ENCODE peak calls at places on chromosomes 1 and 21, in five cellular contexts. A is endothelial cell of umbilical vein, R is esophagus squamous epithelium, P is ovary, I is breast epithelium. N is an unnamed sample.
A peak's percentile ranks its signal among the peaks of the same experiment; 100 is the strongest.

GRCh38 chr1:43978551-43979260 is at the start of gene B4GALT2:
- DNase-seq in A (peak; percentile 24), R (no peak), P (peak; percentile 76), I (no peak), N (peak; percentile 86)

GRCh38 chr1:22428672-22429071 is 23.0 kb upstream of the ZBTB40 start:
- DNase-seq in A (peak; percentile 84), R (no peak), P (no peak), I (no peak), N (no peak)

GRCh38 chr1:197976368-197976767 is 59.2 kb downstream of the LHX9 start:
- DNase-seq in A (no peak), R (no peak), P (no peak), I (no peak), N (no peak)

GRCh38 chr1:185324118-185324517 is 7.1 kb upstream of the IVNS1ABP start:
- DNase-seq in A (no peak), R (no peak), P (no peak), I (no peak), N (no peak)

GRCh38 chr1:198019126-198019525 is 102.0 kb downstream of the LHX9 start:
- DNase-seq in A (no peak), R (no peak), P (no peak), I (no peak), N (no peak)

GRCh38 chr1:201882665-201883132 is 6.0 kb upstream of the SHISA4 start:
- DNase-seq in A (no peak), R (no peak), P (no peak), I (no peak), N (no peak)

GRCh38 chr1:43452789-43453441 is 816 bp downstream of the HYI start:
- DNase-seq in A (peak; percentile 55), R (no peak), P (peak; percentile 57), I (no peak), N (no peak)

GRCh38 chr1:91078859-91079258 is 57.0 kb upstream of the ZNF644 start:
- DNase-seq in A (no peak), R (no peak), P (no peak), I (no peak), N (no peak)

GRCh38 chr1:244065063-244065788 is 14.1 kb downstream of the ZBTB18 start:
- DNase-seq in A (no peak), R (no peak), P (no peak), I (no peak), N (no peak)

GRCh38 chr1:112388436-112388835 is 7.6 kb upstream of the CTTNBP2NL start:
- DNase-seq in A (peak; percentile 98), R (no peak), P (no peak), I (no peak), N (no peak)

GRCh38 chr1:66505671-66506392 is 28.1 kb upstream of the SGIP1 start:
- DNase-seq in A (peak; percentile 86), R (no peak), P (no peak), I (no peak), N (no peak)

GRCh38 chr1:152047954-152048640 is 11.3 kb upstream of the S100A11 start:
- DNase-seq in A (peak; percentile 91), R (peak; percentile 86), P (peak; percentile 82), I (peak; percentile 90), N (peak; percentile 97)

GRCh38 chr1:8941906-8942305 is 3.8 kb upstream of the CA6 start:
- DNase-seq in A (peak; percentile 76), R (no peak), P (no peak), I (no peak), N (no peak)

GRCh38 chr21:33069243-33069642 is 698 bp upstream of the OLIG1 start:
- DNase-seq in A (no peak), R (no peak), P (no peak), I (no peak), N (no peak)

GRCh38 chr21:33069645-33069993 is 322 bp upstream of the OLIG1 start:
- DNase-seq in A (no peak), R (no peak), P (no peak), I (no peak), N (no peak)

GRCh38 chr21:33069994-33070811 is at the start of gene OLIG1:
- DNase-seq in A (peak; percentile 18), R (no peak), P (no peak), I (no peak), N (peak; percentile 88)

GRCh38 chr21:33071878-33072306 is 2.0 kb downstream of the OLIG1 start:
- DNase-seq in A (peak; percentile 32), R (no peak), P (no peak), I (no peak), N (no peak)

GRCh38 chr21:33070921-33071877 is 1.3 kb downstream of the OLIG1 start:
- DNase-seq in A (no peak), R (no peak), P (no peak), I (no peak), N (peak; percentile 81)
- H3K4me3 ChIP-seq in A (no peak overlapping the region), R (peak overlapping the region; percentile 28), P (peak overlapping the region; percentile 20), I (peak overlapping the region; percentile 63), N (peak overlapping the region; percentile 73)

GRCh38 chr1:16281765-16282164 is 44.8 kb upstream of the CPLANE2 start:
- DNase-seq in A (no peak), R (no peak), P (no peak), I (no peak), N (no peak)
- H3K36me3 ChIP-seq in A (peaks cover 4% of the 10 kb centered on the region), R (no peaks in the 10 kb centered on the region), P (no peaks in the 10 kb centered on the region), I (no peaks in the 10 kb centered on the region), N (no peaks in the 10 kb centered on the region)

GRCh38 chr21:41369105-41369914 is 7.5 kb downstream of the MX2 start:
- DNase-seq in A (no peak), R (no peak), P (peak; percentile 42), I (peak; percentile 52), N (peak; percentile 89)
- TF ChIP-seq POLR2A in A (no peak), R (no peak), P (no peak), I (no peak), N (no peak)

GRCh38 chr1:58466618-58467241 is 79.8 kb downstream of the OMA1 start:
- DNase-seq in A (no peak), R (no peak), P (no peak), I (no peak), N (no peak)

GRCh38 chr1:58465825-58466617 is 80.5 kb downstream of the OMA1 start:
- DNase-seq in A (no peak), R (no peak), P (no peak), I (no peak), N (no peak)

GRCh38 chr1:58465176-58465575 is 81.3 kb downstream of the OMA1 start:
- DNase-seq in A (no peak), R (no peak), P (no peak), I (no peak), N (no peak)

GRCh38 chr1:58468612-58469493 is 77.7 kb downstream of the OMA1 start:
- DNase-seq in A (no peak), R (no peak), P (no peak), I (no peak), N (no peak)
- H3K4me3 ChIP-seq in A (no peak overlapping the region), R (no peak overlapping the region), P (no peak overlapping the region), I (no peak overlapping the region), N (no peak overlapping the region)